ENCODE peak calls at places on chromosomes 12 and 14, in four cellular contexts. Q, J, O and I are unnamed samples. For H3K27me3, the result is how much of the 10 kb centered on the place peaks cover.

GRCh38 chr14:72917420-72917819 is 8.8 kb upstream of the DCAF4 start:
- DNase-seq in J (no peak), Q (no peak), O (no peak), I (no peak)

GRCh38 chr14:81504864-81505263 is 28.8 kb downstream of the SEL1L start:
- DNase-seq in O (no peak), Q (no peak), J (no peak), I (no peak)

GRCh38 chr12:14390885-14391530 is 25.5 kb downstream of the ATF7IP start:
- DNase-seq in Q (no peak), O (no peak), J (no peak), I (no peak)

GRCh38 chr14:62234849-62235248 is 472.6 kb downstream of the SNAPC1 start:
- DNase-seq in Q (no peak), O (no peak), J (no peak), I (no peak)

GRCh38 chr12:79549531-79550271 is 141.1 kb downstream of the PAWR start:
- DNase-seq in O (no peak), Q (no peak), J (no peak), I (no peak)

GRCh38 chr12:118537481-118537917 is 161.1 kb downstream of the SUDS3 start:
- DNase-seq in J (no peak), O (no peak), Q (peak), I (no peak)

GRCh38 chr14:89429206-89430091 is 12.4 kb upstream of the FOXN3 start:
- DNase-seq in O (peak), J (peak), Q (no peak), I (no peak)

GRCh38 chr12:68508536-68509050 is 102.1 kb upstream of the RAP1B start:
- DNase-seq in J (no peak), O (no peak), Q (no peak), I (no peak)

GRCh38 chr12:107429006-107429698 is 256.4 kb upstream of the PWP1 start:
- DNase-seq in Q (no peak), J (no peak), O (no peak), I (no peak)

GRCh38 chr14:68147331-68147730 is 327.8 kb downstream of the RAD51B start:
- DNase-seq in J (no peak), Q (no peak), O (peak), I (no peak)

GRCh38 chr12:31950492-31950891 is 8.7 kb upstream of the RESF1 start:
- DNase-seq in Q (no peak), O (no peak), J (no peak), I (no peak)

GRCh38 chr12:116717466-116718457 is 20.1 kb downstream of the SPRING1 start:
- DNase-seq in O (peak), J (peak), Q (no peak), I (no peak)

GRCh38 chr12:25184132-25184531 is 10.8 kb downstream of the DNAI7 start:
- DNase-seq in O (no peak), J (no peak), Q (no peak), I (no peak)

GRCh38 chr14:95948608-95949007 is 72.0 kb downstream of the TUNAR start:
- DNase-seq in O (no peak), J (no peak), Q (no peak), I (no peak)
- H3K27me3 ChIP-seq in O (under half), J (under half), Q (under half), I (under half)

DNA sequence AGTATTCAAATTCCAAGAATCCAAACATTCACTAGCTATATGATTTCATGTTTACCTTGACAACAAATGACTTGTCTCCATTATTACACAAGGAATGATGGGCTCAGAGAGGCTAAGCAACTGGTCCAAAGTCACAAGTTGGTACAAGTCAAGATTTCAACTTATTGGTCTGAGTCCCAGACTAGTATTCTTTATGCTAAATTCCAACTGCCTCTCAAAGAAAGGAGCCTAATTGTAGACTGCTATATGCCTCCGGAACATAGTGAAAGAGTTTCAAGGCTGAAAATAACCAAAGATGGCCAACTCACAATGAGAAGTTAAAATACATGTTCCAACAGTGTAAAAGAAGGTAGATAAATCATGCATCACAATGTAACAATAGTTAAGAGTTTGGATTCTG is 7.5 kb downstream of the BTG1 start:
- DNase-seq in O (peak), Q (no peak), J (no peak), I (no peak)
- H3K4me3 ChIP-seq in O (no peak), Q (peak), J (no peak), I (no peak)

DNA sequence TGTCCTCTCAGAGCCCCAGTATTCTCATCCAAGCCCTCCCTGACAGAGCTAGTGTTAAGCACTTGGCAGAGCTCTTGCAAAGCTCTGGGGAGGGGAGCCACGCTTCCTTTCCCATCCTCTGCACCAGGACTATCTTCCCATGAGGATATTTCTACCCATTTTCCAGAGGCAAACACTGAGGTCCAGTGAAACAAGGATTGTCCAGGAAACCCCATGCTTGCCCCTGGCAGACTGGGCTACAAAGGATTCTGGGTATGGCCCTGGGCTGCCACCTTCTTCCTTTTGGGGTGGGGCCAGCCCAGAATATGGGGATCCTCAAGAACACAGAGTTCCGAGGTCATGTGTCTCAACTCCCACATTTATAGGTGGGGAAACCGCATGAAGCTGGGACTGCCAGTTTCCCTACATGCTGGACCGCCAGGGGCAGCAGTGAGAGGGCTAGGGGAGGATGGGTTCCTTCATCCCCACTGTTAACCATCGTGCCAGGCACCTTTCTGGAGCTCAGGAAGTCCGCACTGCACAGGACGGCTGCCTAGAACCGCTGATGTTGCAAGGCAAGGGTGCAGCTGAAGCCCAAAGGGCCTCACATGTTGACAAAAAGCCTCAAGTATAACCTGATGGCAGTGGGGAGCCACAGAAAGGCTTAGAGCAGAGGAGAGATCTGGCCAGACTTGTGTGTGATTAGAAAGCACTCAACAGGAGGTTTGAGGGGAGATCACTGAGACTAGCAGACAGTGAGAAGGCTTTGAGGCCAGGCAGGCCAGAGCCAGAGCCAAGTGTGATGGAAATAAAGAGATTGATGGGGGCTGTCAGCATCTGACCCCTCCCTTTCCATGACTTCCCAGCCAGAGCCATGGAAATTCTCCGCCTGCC is 5.5 kb upstream of the CCDC85C start:
- DNase-seq in J (no peak), Q (no peak), O (no peak), I (peak)
- TF ChIP-seq CTCF in J (peak), Q (no peak), O (peak), I (peak)

GRCh38 chr14:52244328-52244727 is 23.2 kb upstream of the PTGDR start:
- DNase-seq in O (no peak), Q (no peak), J (no peak), I (no peak)
- H3K27me3 ChIP-seq in O (under half), Q (under half), J (under half), I (half or more)

GRCh38 chr14:91413547-91414474 is 3.8 kb downstream of the CCDC88C start:
- DNase-seq in Q (no peak), J (no peak), O (no peak), I (no peak)

GRCh38 chr14:91414475-91415342 is 2.9 kb downstream of the CCDC88C start:
- DNase-seq in J (no peak), O (no peak), Q (no peak), I (no peak)

GRCh38 chr14:91409991-91410401 is 7.6 kb downstream of the CCDC88C start:
- DNase-seq in J (no peak), O (no peak), Q (no peak), I (no peak)

GRCh38 chr14:91412939-91413338 is 4.7 kb downstream of the CCDC88C start:
- DNase-seq in J (no peak), O (no peak), Q (no peak), I (no peak)

DNA sequence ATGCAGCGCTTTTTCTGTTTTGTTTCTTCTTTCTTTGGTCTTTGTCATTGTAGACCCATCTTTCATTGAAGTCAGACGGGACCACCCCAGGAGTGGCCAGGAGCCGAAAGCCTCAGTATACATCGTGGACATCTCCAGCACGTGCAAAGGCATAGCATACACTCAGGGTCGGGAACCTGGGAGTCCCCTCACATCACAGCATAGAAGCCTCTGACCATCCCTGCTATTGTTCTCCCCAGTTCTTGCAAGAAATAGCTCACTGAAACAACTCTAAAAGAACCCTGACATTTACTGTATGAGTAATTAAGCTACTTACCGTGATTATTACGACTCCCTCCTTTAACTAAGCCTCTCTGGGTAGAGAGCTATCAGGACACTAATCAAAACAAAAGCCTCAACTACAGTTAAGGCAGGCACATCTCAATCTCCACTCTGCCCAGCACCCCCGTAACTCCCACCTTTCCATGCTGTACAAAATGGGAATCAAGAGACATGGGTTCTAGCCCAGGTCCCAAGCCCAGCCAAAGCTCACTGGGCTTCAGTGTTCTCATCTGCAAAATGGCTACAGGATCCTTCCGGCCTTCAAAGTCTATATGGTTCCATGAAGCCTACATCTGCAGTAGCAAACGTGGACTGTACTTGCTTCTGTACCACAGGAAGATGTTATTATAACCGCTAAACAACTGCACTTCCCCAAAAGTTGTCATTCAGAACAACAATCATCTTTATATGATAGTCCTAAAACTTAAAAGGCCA is 6.7 kb downstream of the CCDC88C start:
- DNase-seq in O (no peak), J (no peak), Q (no peak), I (no peak)
- H3K4me3 ChIP-seq in O (no peak), J (no peak), Q (no peak), I (no peak)

DNA sequence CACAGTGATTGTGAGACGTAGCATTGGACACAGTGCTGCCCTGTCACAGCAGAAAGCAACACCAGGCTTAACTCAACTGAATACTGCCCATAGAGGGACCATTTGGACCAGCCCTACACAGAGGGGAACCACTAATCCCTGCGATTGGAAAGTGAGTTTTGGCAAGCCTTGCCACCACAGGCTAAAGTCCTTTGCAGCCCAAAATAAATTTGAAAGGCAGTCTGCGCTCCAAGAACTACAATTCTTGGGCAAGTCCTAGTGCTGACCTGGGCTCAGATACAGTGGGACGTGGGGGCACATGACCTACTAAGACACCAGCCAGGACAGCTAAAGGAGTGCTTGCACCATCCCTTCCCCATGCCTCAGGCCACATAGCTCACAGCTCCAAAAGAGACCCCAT is 331.4 kb upstream of the GARIN2 start:
- DNase-seq in Q (no peak), O (no peak), J (no peak), I (no peak)
- TF ChIP-seq CTCF in Q (no peak), O (no peak), J (no peak), I (no peak)

DNA sequence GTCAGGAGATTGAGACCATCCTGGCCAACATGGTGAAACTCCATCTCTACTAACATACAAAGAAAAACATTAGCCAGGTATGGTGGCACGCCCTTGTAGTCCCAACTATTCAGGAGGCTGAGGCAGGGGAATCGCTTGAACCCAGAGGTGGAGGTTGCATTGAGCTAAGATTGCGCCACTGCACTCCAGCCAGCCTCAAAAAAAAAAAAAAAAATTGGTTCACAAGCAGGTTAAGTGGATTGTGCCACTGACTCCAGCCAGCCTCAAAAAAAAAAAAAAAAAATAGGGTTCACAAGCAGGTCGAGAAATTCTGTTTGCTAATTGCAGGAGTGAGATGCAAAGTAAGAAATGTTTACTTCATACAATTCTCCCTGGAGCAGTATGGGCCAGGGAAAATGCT is 6.1 kb downstream of the EDDM3B start:
- DNase-seq in Q (no peak), J (no peak), O (no peak), I (no peak)
- H3K27me3 ChIP-seq in Q (under half), J (under half), O (under half), I (under half)